ENCODE peak calls at places on chromosome 3, in five cellular contexts. One of them, this sample, is unnamed.

GRCh38 chr3:47117803-47118364 is 46.0 kb downstream of the SETD2 start:
- DNase-seq in body of pancreas: no peak
- DNase-seq in epithelial cell of esophagus: no peak
- DNase-seq in AG04450: no peak
- DNase-seq in lung: no peak
- DNase-seq in this sample: no peak

GRCh38 chr3:107408513-107408912 is 31.3 kb downstream of the CCDC54 start:
- DNase-seq in body of pancreas: no peak
- DNase-seq in AG04450: no peak
- DNase-seq in lung: no peak
- DNase-seq in epithelial cell of esophagus: no peak
- DNase-seq in this sample: no peak

GRCh38 chr3:8757551-8758518 is 11.6 kb downstream of the OXTR start:
- DNase-seq in lung: no peak
- DNase-seq in body of pancreas: no peak
- DNase-seq in epithelial cell of esophagus: peak
- DNase-seq in AG04450: no peak
- DNase-seq in this sample: peak

GRCh38 chr3:133037440-133037839 is 751 bp upstream of the TMEM108 start:
- DNase-seq in lung: peak
- DNase-seq in body of pancreas: peak
- DNase-seq in AG04450: no peak
- DNase-seq in epithelial cell of esophagus: no peak
- DNase-seq in this sample: no peak

GRCh38 chr3:157335677-157336076 is 101.0 kb upstream of the PTX3 start:
- DNase-seq in AG04450: peak
- DNase-seq in epithelial cell of esophagus: peak
- DNase-seq in body of pancreas: no peak
- DNase-seq in lung: no peak
- DNase-seq in this sample: peak

GRCh38 chr3:108315767-108316301 is 19.5 kb downstream of the HHLA2 start:
- DNase-seq in lung: no peak
- DNase-seq in AG04450: no peak
- DNase-seq in epithelial cell of esophagus: no peak
- DNase-seq in body of pancreas: no peak
- DNase-seq in this sample: no peak

GRCh38 chr3:7697538-7697937 is 804.1 kb upstream of the LMCD1 start:
- DNase-seq in AG04450: no peak
- DNase-seq in body of pancreas: no peak
- DNase-seq in epithelial cell of esophagus: peak
- DNase-seq in lung: no peak
- DNase-seq in this sample: no peak

GRCh38 chr3:125075738-125076137 is 19.9 kb upstream of the HEG1 start:
- DNase-seq in epithelial cell of esophagus: no peak
- DNase-seq in lung: no peak
- DNase-seq in body of pancreas: no peak
- DNase-seq in AG04450: no peak
- DNase-seq in this sample: no peak

GRCh38 chr3:18888370-18888769 is 259.9 kb upstream of the KCNH8 start:
- DNase-seq in AG04450: no peak
- DNase-seq in lung: no peak
- DNase-seq in epithelial cell of esophagus: no peak
- DNase-seq in body of pancreas: no peak
- DNase-seq in this sample: no peak

GRCh38 chr3:131708216-131708615 is 205.4 kb upstream of the MRPL3 start:
- DNase-seq in body of pancreas: no peak
- DNase-seq in epithelial cell of esophagus: no peak
- DNase-seq in AG04450: no peak
- DNase-seq in lung: no peak
- DNase-seq in this sample: no peak

GRCh38 chr3:183328164-183328563 is 75.1 kb downstream of the B3GNT5 start:
- DNase-seq in body of pancreas: no peak
- DNase-seq in epithelial cell of esophagus: no peak
- DNase-seq in lung: no peak
- DNase-seq in AG04450: no peak
- DNase-seq in this sample: no peak

GRCh38 chr3:21654662-21655061 is 96.3 kb downstream of the ZNF385D start:
- DNase-seq in body of pancreas: no peak
- DNase-seq in AG04450: peak
- DNase-seq in lung: no peak
- DNase-seq in epithelial cell of esophagus: peak
- DNase-seq in this sample: peak

GRCh38 chr3:107825556-107825955 is 265.3 kb downstream of the CD47 start:
- DNase-seq in lung: no peak
- DNase-seq in body of pancreas: no peak
- DNase-seq in AG04450: no peak
- DNase-seq in epithelial cell of esophagus: no peak
- DNase-seq in this sample: no peak

GRCh38 chr3:52213901-52214300 is 11.5 kb downstream of the TLR9 start:
- DNase-seq in lung: no peak
- DNase-seq in body of pancreas: no peak
- DNase-seq in AG04450: no peak
- DNase-seq in epithelial cell of esophagus: no peak
- DNase-seq in this sample: no peak

GRCh38 chr3:19652336-19652735 is 281.7 kb downstream of the EFHB start:
- DNase-seq in body of pancreas: no peak
- DNase-seq in epithelial cell of esophagus: no peak
- DNase-seq in lung: no peak
- DNase-seq in AG04450: no peak
- DNase-seq in this sample: no peak

GRCh38 chr3:112499328-112499727 is at the start of gene BTLA:
- DNase-seq in lung: no peak
- DNase-seq in AG04450: no peak
- DNase-seq in epithelial cell of esophagus: no peak
- DNase-seq in body of pancreas: no peak
- DNase-seq in this sample: no peak

GRCh38 chr3:120113128-120114116 is 19.2 kb upstream of the GSK3B start:
- DNase-seq in epithelial cell of esophagus: peak
- DNase-seq in AG04450: peak
- DNase-seq in lung: peak
- DNase-seq in body of pancreas: peak
- DNase-seq in this sample: no peak

GRCh38 chr3:152403632-152404066 is 134.9 kb downstream of the MBNL1 start:
- DNase-seq in AG04450: no peak
- DNase-seq in body of pancreas: peak
- DNase-seq in epithelial cell of esophagus: no peak
- DNase-seq in lung: peak
- DNase-seq in this sample: no peak

GRCh38 chr3:70108546-70108945 is 109.0 kb downstream of the SAMMSON start:
- DNase-seq in body of pancreas: no peak
- DNase-seq in AG04450: no peak
- DNase-seq in lung: no peak
- DNase-seq in epithelial cell of esophagus: no peak
- DNase-seq in this sample: no peak

GRCh38 chr3:84724877-84725276 is 233.9 kb upstream of the CADM2 start:
- DNase-seq in AG04450: no peak
- DNase-seq in lung: no peak
- DNase-seq in body of pancreas: no peak
- DNase-seq in epithelial cell of esophagus: peak
- DNase-seq in this sample: peak

GRCh38 chr3:48218537-48218936 is 4.8 kb upstream of the CAMP start:
- DNase-seq in body of pancreas: no peak
- DNase-seq in epithelial cell of esophagus: no peak
- DNase-seq in lung: no peak
- DNase-seq in AG04450: no peak
- DNase-seq in this sample: no peak

GRCh38 chr3:38479431-38480092 is 16.6 kb upstream of the EXOG start:
- DNase-seq in body of pancreas: peak
- DNase-seq in AG04450: peak
- DNase-seq in lung: peak
- DNase-seq in epithelial cell of esophagus: peak
- DNase-seq in this sample: no peak

GRCh38 chr3:137692803-137693431 is 71.2 kb upstream of the SOX14 start:
- DNase-seq in epithelial cell of esophagus: peak
- DNase-seq in lung: no peak
- DNase-seq in AG04450: no peak
- DNase-seq in body of pancreas: peak
- DNase-seq in this sample: no peak

GRCh38 chr3:39519076-39519475 is 51.6 kb downstream of the MOBP start:
- DNase-seq in AG04450: no peak
- DNase-seq in body of pancreas: no peak
- DNase-seq in epithelial cell of esophagus: no peak
- DNase-seq in lung: no peak
- DNase-seq in this sample: no peak

GRCh38 chr3:197507081-197507480 is 48.7 kb downstream of the BDH1 start:
- DNase-seq in AG04450: no peak
- DNase-seq in epithelial cell of esophagus: peak
- DNase-seq in lung: no peak
- DNase-seq in body of pancreas: no peak
- DNase-seq in this sample: no peak

GRCh38 chr3:166660962-166661361 is 719.1 kb downstream of the ZBBX start:
- DNase-seq in body of pancreas: no peak
- DNase-seq in epithelial cell of esophagus: no peak
- DNase-seq in AG04450: no peak
- DNase-seq in lung: no peak
- DNase-seq in this sample: no peak

DNA sequence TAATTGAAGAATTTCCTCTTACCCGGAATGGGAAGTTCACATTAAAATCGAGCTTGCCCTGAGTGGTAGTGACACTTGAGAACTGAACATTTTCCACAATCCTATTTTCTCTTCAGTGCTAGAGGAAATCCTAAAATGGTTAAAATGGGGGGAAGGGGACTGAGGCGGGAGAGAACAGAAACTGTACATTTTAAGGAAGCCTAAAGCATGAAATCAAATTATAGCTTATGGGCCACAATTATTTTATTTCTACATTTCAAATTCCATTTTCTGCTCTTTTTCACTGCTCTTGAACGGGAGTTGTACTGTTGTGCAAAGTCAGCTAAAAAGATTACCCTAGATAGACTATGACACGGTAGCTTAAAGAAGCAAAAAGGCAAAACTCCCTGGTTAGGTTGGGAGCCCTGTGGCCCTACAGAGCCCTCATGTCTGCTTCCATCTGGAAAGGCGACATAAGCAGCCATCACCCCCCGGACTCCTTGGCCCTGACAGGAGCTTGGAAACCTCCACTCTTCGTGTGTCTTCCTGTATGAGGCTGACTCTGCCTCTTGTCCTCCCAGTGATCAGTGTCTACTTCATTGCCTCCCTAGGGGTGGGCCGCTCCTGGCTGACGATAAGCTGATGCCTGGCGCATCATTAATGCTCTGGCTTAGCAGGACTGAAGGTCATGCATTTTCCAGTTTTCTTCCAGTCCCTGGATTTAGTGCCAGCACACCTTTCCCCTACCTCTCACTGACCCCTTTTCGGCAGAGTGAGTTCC is 79.3 kb downstream of the EEFSEC start:
- DNase-seq in lung: no peak
- DNase-seq in AG04450: no peak
- DNase-seq in epithelial cell of esophagus: no peak
- DNase-seq in body of pancreas: no peak
- DNase-seq in this sample: no peak
- H3K4me3 ChIP-seq in lung: no peak
- H3K4me3 ChIP-seq in AG04450: no peak
- H3K4me3 ChIP-seq in epithelial cell of esophagus: no peak
- H3K4me3 ChIP-seq in body of pancreas: no peak
- H3K4me3 ChIP-seq in this sample: no peak

GRCh38 chr3:23685484-23686258 is 120.1 kb upstream of the UBE2E1 start:
- DNase-seq in lung: peak
- DNase-seq in epithelial cell of esophagus: peak
- DNase-seq in body of pancreas: peak
- DNase-seq in AG04450: peak
- DNase-seq in this sample: peak
- TF ChIP-seq CTCF in lung: no peak
- TF ChIP-seq CTCF in epithelial cell of esophagus: no peak
- TF ChIP-seq CTCF in body of pancreas: no peak
- TF ChIP-seq CTCF in AG04450: no peak
- TF ChIP-seq CTCF in this sample: no peak

GRCh38 chr3:194769020-194769643 is 83.4 kb downstream of the FAM43A start:
- DNase-seq in body of pancreas: peak
- DNase-seq in epithelial cell of esophagus: peak
- DNase-seq in lung: peak
- DNase-seq in AG04450: peak
- DNase-seq in this sample: peak

GRCh38 chr3:194772241-194773000 is 86.7 kb downstream of the FAM43A start:
- DNase-seq in epithelial cell of esophagus: peak
- DNase-seq in lung: no peak
- DNase-seq in body of pancreas: no peak
- DNase-seq in AG04450: no peak
- DNase-seq in this sample: no peak

GRCh38 chr3:194766845-194767244 is 81.2 kb downstream of the FAM43A start:
- DNase-seq in body of pancreas: no peak
- DNase-seq in AG04450: no peak
- DNase-seq in lung: no peak
- DNase-seq in epithelial cell of esophagus: no peak
- DNase-seq in this sample: no peak

GRCh38 chr3:194767430-194768207 is 81.9 kb downstream of the FAM43A start:
- DNase-seq in body of pancreas: no peak
- DNase-seq in epithelial cell of esophagus: no peak
- DNase-seq in AG04450: no peak
- DNase-seq in lung: no peak
- DNase-seq in this sample: no peak

DNA sequence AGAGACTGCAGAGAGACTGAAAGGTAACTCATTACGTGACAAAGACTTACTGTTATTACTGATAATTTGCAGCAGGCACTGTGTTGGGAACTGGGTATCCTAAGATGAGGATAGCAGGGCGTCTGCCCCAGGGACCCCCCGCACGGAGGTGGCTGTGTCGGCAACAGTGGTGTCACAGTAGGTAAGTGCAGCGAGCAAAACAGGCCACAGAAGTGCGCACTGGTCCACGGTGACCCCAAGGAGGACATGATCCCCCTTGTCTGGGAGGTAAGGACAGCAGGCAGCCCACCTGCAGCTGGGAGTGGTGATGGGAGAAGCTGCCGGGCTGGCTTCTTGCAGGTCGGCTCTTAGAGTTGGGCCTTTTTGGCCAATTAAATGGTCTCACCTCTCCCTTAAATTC is 82.9 kb downstream of the FAM43A start:
- DNase-seq in AG04450: no peak
- DNase-seq in body of pancreas: no peak
- DNase-seq in epithelial cell of esophagus: no peak
- DNase-seq in lung: no peak
- DNase-seq in this sample: no peak
- H3K4me3 ChIP-seq in AG04450: peak
- H3K4me3 ChIP-seq in body of pancreas: no peak
- H3K4me3 ChIP-seq in epithelial cell of esophagus: no peak
- H3K4me3 ChIP-seq in lung: no peak
- H3K4me3 ChIP-seq in this sample: no peak

DNA sequence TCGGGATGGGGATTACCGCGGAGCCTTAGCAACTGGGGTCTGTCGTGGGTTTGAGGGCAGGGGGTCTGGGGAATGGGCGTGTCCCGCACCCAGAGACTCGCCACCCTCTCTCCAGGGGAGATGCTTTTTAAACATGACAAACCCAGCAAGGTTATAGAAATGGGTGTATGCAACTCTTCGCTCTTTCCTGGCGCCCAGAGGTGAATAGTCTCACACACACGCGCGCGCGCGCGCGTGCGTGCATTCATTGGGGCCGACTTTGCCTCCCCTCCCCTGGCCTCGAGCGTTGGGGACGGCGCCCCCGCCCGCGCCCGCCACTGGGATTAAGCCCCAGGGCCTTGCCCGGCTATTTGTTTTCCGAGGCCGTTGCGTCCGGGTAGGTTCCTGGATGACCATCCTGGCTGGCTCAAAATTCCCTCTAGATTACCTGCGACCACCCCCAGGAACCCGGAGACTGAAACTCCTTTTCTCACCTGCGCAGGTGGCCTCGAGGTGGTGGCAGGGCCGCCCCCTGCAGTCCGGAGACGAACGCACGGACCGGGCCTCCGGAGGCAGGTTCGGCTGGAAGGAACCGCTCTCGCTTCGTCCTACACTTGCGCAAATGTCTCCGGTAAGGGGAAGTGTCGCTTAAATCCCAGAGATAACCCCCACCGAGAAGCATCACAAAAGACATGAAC is 777 bp downstream of the GPR160 start:
- DNase-seq in AG04450: no peak
- DNase-seq in lung: peak
- DNase-seq in epithelial cell of esophagus: peak
- DNase-seq in body of pancreas: peak
- DNase-seq in this sample: no peak
- TF ChIP-seq CTCF in AG04450: no peak
- TF ChIP-seq CTCF in lung: no peak
- TF ChIP-seq CTCF in epithelial cell of esophagus: no peak
- TF ChIP-seq CTCF in body of pancreas: peak
- TF ChIP-seq CTCF in this sample: peak

This sample was measured in retinal pigment epithelial cell.